ENCODE peak calls at places on chromosome 21, in four cellular contexts. C is WTC11, H is K562, Y is GM12878. O is an unnamed sample.

GRCh38 chr21:45322960-45323461 is 35.3 kb upstream of the POFUT2 start:
- DNase-seq in H (no peak), Y (no peak), C (peak), O (no peak)

GRCh38 chr21:37520801-37521200 is 154.2 kb downstream of the DYRK1A start:
- DNase-seq in H (no peak), Y (no peak), C (no peak), O (no peak)

GRCh38 chr21:40053007-40053406 is 185.8 kb downstream of the PCP4 start:
- DNase-seq in C (no peak), H (no peak), Y (no peak), O (no peak)

GRCh38 chr21:38467369-38467768 is 30.9 kb downstream of the ERG start:
- DNase-seq in Y (no peak), C (no peak), H (no peak), O (no peak)

GRCh38 chr21:37338671-37339526 is 27.7 kb upstream of the DYRK1A start:
- DNase-seq in C (no peak), H (peak), Y (no peak), O (peak)

GRCh38 chr21:37082375-37082774 is 9.3 kb downstream of the TTC3 start:
- DNase-seq in H (no peak), Y (no peak), C (no peak), O (no peak)

GRCh38 chr21:21230672-21231071 is 232.5 kb downstream of the NCAM2 start:
- DNase-seq in H (peak), Y (no peak), C (no peak), O (no peak)

GRCh38 chr21:24456358-24456757 is 1150.9 kb downstream of the MRPL39 start:
- DNase-seq in C (no peak), H (no peak), Y (no peak), O (no peak)

GRCh38 chr21:44329971-44330681 is 9.1 kb downstream of the CFAP410 start:
- DNase-seq in C (no peak), H (no peak), Y (no peak), O (no peak)

GRCh38 chr21:36839123-36839522 is 127.3 kb downstream of the HLCS start:
- DNase-seq in H (no peak), C (no peak), Y (no peak), O (no peak)

GRCh38 chr21:28587748-28588147 is 404.9 kb downstream of the LTN1 start:
- DNase-seq in Y (no peak), C (no peak), H (no peak), O (no peak)

GRCh38 chr21:46215436-46216131 is 13.0 kb downstream of the LSS start:
- DNase-seq in H (no peak), C (no peak), Y (no peak), O (no peak)

GRCh38 chr21:37658994-37659458 is 257.2 kb downstream of the KCNJ6 start:
- DNase-seq in Y (no peak), C (no peak), H (peak), O (no peak)

GRCh38 chr21:34916446-34916845 is 132.7 kb downstream of the RUNX1 start:
- DNase-seq in C (no peak), Y (no peak), H (no peak), O (no peak)

GRCh38 chr21:46393451-46393940 is 65.2 kb upstream of the DIP2A start:
- DNase-seq in H (peak), C (no peak), Y (no peak), O (peak)

GRCh38 chr21:8988696-8989095 is 1532.7 kb upstream of the TPTE start:
- DNase-seq in H (peak), Y (no peak), C (no peak), O (peak)

GRCh38 chr21:33419538-33420123 is 16.4 kb downstream of the IFNGR2 start:
- DNase-seq in Y (no peak), H (no peak), C (no peak), O (no peak)

GRCh38 chr21:35940074-35940927 is 120.0 kb downstream of the SETD4 start:
- DNase-seq in C (peak), Y (no peak), H (peak), O (peak)

GRCh38 chr21:34885125-34885524 is 164.0 kb downstream of the RUNX1 start:
- DNase-seq in Y (no peak), C (no peak), H (peak), O (no peak)

GRCh38 chr21:35716886-35717285 is 343.4 kb downstream of the SETD4 start:
- DNase-seq in C (no peak), H (no peak), Y (no peak), O (no peak)

GRCh38 chr21:27643326-27643725 is 676.4 kb upstream of the ADAMTS5 start:
- DNase-seq in H (no peak), Y (no peak), C (no peak), O (no peak)

GRCh38 chr21:38420140-38420539 is 78.1 kb downstream of the ERG start:
- DNase-seq in C (no peak), H (no peak), Y (no peak), O (no peak)

GRCh38 chr21:44708866-44709425 is 2.4 kb downstream of the TSPEAR start:
- DNase-seq in H (no peak), C (no peak), Y (no peak), O (no peak)

GRCh38 chr21:36202721-36203602 is 46.3 kb downstream of the DOP1B start:
- DNase-seq in C (no peak), H (no peak), Y (no peak), O (no peak)

DNA sequence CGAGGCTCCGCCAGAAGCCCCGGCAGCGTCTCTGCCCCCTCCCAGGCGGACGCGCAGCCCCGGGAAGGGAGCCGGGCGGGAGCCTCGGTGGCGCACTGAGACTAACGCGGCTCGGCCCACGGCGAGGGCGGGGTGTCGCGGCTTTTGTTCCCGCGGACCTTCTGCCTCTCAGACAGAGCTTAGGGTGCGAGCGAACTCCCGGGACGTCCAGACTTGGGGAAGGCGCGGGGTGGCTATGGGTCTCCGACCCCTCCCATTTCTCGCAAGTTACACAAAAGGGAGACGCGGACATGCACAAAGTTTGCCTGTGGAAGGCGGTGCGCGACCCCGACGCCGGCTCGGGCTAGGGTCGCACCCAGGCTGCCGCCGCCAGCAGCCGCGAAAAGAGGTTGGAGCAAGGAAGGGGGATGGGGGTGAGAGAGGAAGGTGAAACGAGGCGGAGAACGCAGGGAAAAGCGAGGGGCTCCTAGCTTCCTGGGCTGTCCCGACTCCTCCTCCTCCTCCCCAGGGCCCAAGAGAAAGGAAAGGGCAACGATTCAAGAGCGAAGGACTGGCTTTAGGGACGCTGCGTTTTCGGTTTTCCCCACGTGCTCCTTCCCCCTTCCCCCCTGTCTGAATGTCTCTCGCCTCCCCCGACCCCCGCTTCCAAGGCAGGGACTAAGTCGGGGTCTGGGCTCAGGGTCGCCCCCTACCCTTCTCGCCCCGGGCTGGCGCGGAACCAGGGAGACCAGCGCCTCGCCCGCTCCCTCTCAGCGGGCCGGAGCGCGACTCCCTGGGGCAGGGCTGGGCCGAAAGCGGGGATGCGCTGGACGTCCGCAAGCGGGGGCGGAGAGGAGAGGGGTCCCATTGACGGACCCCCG is 729 bp downstream of the APP start:
- DNase-seq in Y (no peak), H (no peak), C (peak), O (no peak)
- TF ChIP-seq NR2C2 in Y (no peak), H (no peak), C (no peak), O (no peak)

GRCh38 chr21:41583274-41583790 is 75.4 kb upstream of the TMPRSS2 start:
- DNase-seq in C (no peak), H (no peak), Y (no peak), O (peak)
- TF ChIP-seq NR2C2 in C (no peak), H (no peak), Y (no peak), O (no peak)

DNA sequence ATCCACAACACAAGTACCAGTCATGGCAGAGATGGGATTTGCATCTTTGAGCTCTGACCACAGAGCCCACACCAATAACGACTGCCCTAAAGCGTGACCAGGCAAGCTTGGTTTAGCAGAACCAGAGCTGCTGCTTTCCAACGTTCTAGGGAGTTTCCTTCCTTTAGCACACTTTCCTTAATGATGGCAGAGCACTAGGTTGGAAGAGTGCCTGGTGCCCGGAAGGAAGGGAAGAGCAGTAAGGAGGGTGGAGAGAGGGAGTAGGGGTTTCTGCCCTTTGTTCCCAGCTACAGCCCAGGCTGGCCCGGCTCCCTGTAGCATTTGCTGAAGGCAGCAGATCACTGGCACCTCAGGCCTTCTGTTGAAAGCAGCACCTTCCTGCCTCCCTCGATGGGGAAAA is 6.1 kb upstream of the EVA1C start:
- DNase-seq in H (no peak), C (no peak), Y (no peak), O (no peak)
- TF ChIP-seq NR2C2 in H (no peak), C (no peak), Y (no peak), O (no peak)

GRCh38 chr21:16241021-16241420 is 511.2 kb downstream of the USP25 start:
- DNase-seq in H (no peak), Y (no peak), C (no peak), O (no peak)

GRCh38 chr21:16248705-16249104 is 518.9 kb downstream of the USP25 start:
- DNase-seq in C (no peak), Y (no peak), H (no peak), O (no peak)

GRCh38 chr21:16241500-16241963 is 511.8 kb downstream of the USP25 start:
- DNase-seq in H (no peak), C (peak), Y (no peak), O (no peak)

GRCh38 chr21:16239659-16240265 is 510.0 kb downstream of the USP25 start:
- DNase-seq in H (no peak), C (no peak), Y (no peak), O (no peak)

GRCh38 chr21:16243396-16243795 is 513.6 kb downstream of the USP25 start:
- DNase-seq in C (no peak), H (no peak), Y (no peak), O (no peak)
- TF ChIP-seq NR2C2 in C (no peak), H (no peak), Y (no peak), O (no peak)

GRCh38 chr21:42833439-42833815 is 45.9 kb downstream of the WDR4 start:
- DNase-seq in H (peak), C (peak), Y (peak), O (peak)

GRCh38 chr21:42835611-42836401 is 43.5 kb downstream of the WDR4 start:
- DNase-seq in Y (no peak), H (no peak), C (no peak), O (no peak)

GRCh38 chr21:42833859-42834729 is 45.2 kb downstream of the WDR4 start:
- DNase-seq in C (no peak), Y (no peak), H (peak), O (no peak)

GRCh38 chr21:42835211-42835610 is 44.1 kb downstream of the WDR4 start:
- DNase-seq in H (no peak), Y (no peak), C (no peak), O (no peak)

DNA sequence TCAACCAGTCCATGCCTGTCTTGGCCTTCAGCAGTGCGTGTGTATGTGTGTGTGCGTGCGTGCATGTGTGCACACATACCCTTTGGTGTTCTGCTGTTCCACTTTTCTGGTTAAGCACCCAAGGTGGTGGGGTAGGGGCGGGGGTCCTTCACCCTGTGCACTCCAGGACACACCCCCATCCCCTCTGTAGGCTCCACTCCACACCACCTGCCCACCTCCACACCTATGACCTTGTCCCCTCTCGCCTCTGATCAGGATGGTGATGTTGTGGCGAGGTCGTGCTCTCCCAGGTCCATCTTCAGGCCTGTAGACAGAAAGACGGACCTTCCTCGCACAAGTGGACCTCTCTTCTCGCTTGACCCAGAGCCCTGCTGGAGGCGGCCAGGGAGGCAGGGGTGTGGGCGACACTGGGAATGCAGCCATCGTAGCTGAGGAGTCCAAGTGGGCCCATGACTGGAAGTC is 44.6 kb downstream of the WDR4 start:
- DNase-seq in H (peak), C (no peak), Y (no peak), O (no peak)
- TF ChIP-seq NR2C2 in H (no peak), C (no peak), Y (no peak), O (no peak)

GRCh38 chr21:41373769-41374168 is 11.9 kb downstream of the MX2 start:
- DNase-seq in H (no peak), Y (no peak), C (no peak), O (no peak)

GRCh38 chr21:41373253-41373652 is 11.4 kb downstream of the MX2 start:
- DNase-seq in H (no peak), Y (no peak), C (no peak), O (no peak)

GRCh38 chr21:41374177-41374712 is 12.4 kb downstream of the MX2 start:
- DNase-seq in C (no peak), H (no peak), Y (no peak), O (no peak)

GRCh38 chr21:41375875-41376274 is 14.0 kb downstream of the MX2 start:
- DNase-seq in H (no peak), Y (no peak), C (no peak), O (no peak)

GRCh38 chr21:41374867-41375533 is 13.2 kb downstream of the MX2 start:
- DNase-seq in H (no peak), C (no peak), Y (no peak), O (no peak)
- TF ChIP-seq NR2C2 in H (no peak), C (no peak), Y (no peak), O (no peak)

GRCh38 chr21:25572895-25573310 is 34.4 kb downstream of the MRPL39 start:
- DNase-seq in C (no peak), H (no peak), Y (peak), O (no peak)
- TF ChIP-seq NR2C2 in C (no peak), H (no peak), Y (no peak), O (no peak)

DNA sequence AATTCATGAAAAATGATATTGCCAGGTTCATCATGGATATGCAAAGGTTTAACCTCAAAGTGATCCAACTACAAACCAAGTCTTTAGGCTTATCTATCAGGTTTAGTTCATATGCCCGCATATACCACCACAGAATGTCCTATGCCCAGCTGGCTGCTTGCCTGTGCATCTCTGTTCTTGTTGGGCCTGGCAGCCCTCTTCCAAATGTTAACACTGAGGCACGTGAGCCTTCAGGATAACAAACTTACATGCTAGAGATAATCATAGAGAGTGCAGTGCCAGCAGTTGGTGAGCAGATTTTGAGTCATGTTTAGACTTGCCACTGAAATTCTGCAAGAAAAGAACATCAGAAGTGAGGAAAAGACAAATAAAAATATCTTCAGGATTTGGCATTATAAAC is 607.9 kb upstream of the TMPRSS15 start:
- DNase-seq in C (no peak), H (no peak), Y (no peak), O (no peak)
- TF ChIP-seq NR2C2 in C (no peak), H (no peak), Y (no peak), O (no peak)

GRCh38 chr21:41659791-41660560 is 106.9 kb downstream of the RIPK4 start:
- DNase-seq in C (no peak), Y (no peak), H (no peak), O (peak)
- TF ChIP-seq NR2C2 in C (no peak), Y (no peak), H (no peak), O (no peak)

O was measured in HepG2.